ENCODE peak calls at places on chromosomes 1 and 21, in four cellular contexts. K, S, V and P are unnamed samples. For H3K36me3, the result is how much of the 10 kb centered on the place peaks cover.

GRCh38 chr21:31755027-31755426 is 23.1 kb upstream of the SCAF4 start:
- DNase-seq in K (no peak), S (no peak), V (no peak), P (no peak)

GRCh38 chr21:38277501-38278111 is 20.8 kb downstream of the KCNJ15 start:
- DNase-seq in K (peak), S (no peak), V (no peak), P (peak)

GRCh38 chr1:18217398-18218043 is 109.9 kb downstream of the IGSF21 start:
- DNase-seq in K (peak), S (no peak), V (no peak), P (no peak)

GRCh38 chr1:151255381-151255780 is 847 bp downstream of the PSMD4 start:
- DNase-seq in K (peak), S (no peak), V (no peak), P (peak)

GRCh38 chr1:24893431-24893830 is 36.6 kb downstream of the RUNX3 start:
- DNase-seq in K (no peak), S (no peak), V (peak), P (no peak)

GRCh38 chr1:143720087-143721023 is 251.4 kb downstream of the FAM72C start:
- DNase-seq in K (no peak), S (no peak), V (no peak), P (peak)

GRCh38 chr1:116356673-116357072 is 16.4 kb upstream of the ATP1A1 start:
- DNase-seq in K (peak), S (no peak), V (no peak), P (no peak)

GRCh38 chr1:59085101-59085500 is 211.8 kb upstream of the FGGY start:
- DNase-seq in K (no peak), S (no peak), V (no peak), P (no peak)

GRCh38 chr1:12617511-12617900 is 504 bp downstream of the DHRS3 start:
- DNase-seq in K (peak), S (no peak), V (no peak), P (peak)

GRCh38 chr1:3863231-3863935 is 6.1 kb downstream of the DFFB start:
- DNase-seq in K (no peak), S (no peak), V (no peak), P (no peak)

GRCh38 chr21:35616090-35616489 is 444.2 kb downstream of the SETD4 start:
- DNase-seq in K (peak), S (no peak), V (no peak), P (peak)

GRCh38 chr1:151739590-151740355 is 18.5 kb downstream of the RIIAD1 start:
- DNase-seq in K (peak), S (no peak), V (no peak), P (peak)

GRCh38 chr1:26999440-26999987 is 6.0 kb downstream of the TRNP1 start:
- DNase-seq in K (peak), S (peak), V (peak), P (peak)

GRCh38 chr1:56387071-56387747 is 192.2 kb downstream of the PLPP3 start:
- DNase-seq in K (peak), S (no peak), V (no peak), P (peak)

GRCh38 chr1:93692001-93692400 is 10.4 kb upstream of the BCAR3 start:
- DNase-seq in K (no peak), S (no peak), V (no peak), P (no peak)

GRCh38 chr1:213448360-213448759 is 397.3 kb downstream of the RPS6KC1 start:
- DNase-seq in K (no peak), S (no peak), V (no peak), P (no peak)

GRCh38 chr1:87325982-87326738 is 2.5 kb upstream of the LMO4 start:
- DNase-seq in K (peak), S (no peak), V (no peak), P (peak)

GRCh38 chr1:203720253-203720652 is 44.7 kb upstream of the LAX1 start:
- DNase-seq in K (no peak), S (no peak), V (no peak), P (no peak)

GRCh38 chr1:153697873-153698647 is 19.6 kb downstream of the NPR1 start:
- DNase-seq in K (no peak), S (peak), V (peak), P (no peak)

GRCh38 chr21:45624356-45624854 is 19.1 kb upstream of the PCBP3 start:
- DNase-seq in K (no peak), S (no peak), V (peak), P (no peak)

GRCh38 chr1:3773572-3774502 is 1.3 kb downstream of the SMIM1 start:
- DNase-seq in K (no peak), S (no peak), V (no peak), P (no peak)

GRCh38 chr1:245326396-245326795 is 171.6 kb downstream of the KIF26B start:
- DNase-seq in K (no peak), S (no peak), V (no peak), P (no peak)
- H3K36me3 ChIP-seq in K (under half), S (under half), V (under half), P (under half)

DNA sequence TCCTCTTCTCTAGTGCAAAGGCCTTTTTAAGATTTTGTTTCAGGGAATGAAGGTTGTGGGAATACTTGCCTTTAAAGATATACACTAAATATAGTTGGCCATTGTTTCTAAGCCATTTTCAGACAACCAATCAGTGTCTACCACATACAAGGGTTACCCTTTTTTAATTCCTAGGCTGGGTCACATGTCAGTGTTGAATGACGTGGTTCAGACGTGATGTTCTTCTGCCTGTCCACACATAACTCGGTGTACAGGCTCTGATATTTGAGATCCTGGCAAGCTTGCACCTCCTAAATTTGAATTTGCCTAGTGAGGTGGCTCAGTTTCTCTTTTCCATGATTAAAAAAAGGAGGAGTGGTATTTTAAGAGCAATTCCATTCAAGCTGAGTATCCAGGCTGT is 38.8 kb downstream of the DTL start:
- DNase-seq in K (no peak), S (no peak), V (no peak), P (no peak)
- H3K36me3 ChIP-seq in K (under half), S (under half), V (under half), P (under half)

GRCh38 chr1:43666608-43667007 is 16.7 kb downstream of the KDM4A start:
- DNase-seq in K (peak), S (no peak), V (no peak), P (peak)
- H3K36me3 ChIP-seq in K (under half), S (under half), V (half or more), P (under half)

DNA sequence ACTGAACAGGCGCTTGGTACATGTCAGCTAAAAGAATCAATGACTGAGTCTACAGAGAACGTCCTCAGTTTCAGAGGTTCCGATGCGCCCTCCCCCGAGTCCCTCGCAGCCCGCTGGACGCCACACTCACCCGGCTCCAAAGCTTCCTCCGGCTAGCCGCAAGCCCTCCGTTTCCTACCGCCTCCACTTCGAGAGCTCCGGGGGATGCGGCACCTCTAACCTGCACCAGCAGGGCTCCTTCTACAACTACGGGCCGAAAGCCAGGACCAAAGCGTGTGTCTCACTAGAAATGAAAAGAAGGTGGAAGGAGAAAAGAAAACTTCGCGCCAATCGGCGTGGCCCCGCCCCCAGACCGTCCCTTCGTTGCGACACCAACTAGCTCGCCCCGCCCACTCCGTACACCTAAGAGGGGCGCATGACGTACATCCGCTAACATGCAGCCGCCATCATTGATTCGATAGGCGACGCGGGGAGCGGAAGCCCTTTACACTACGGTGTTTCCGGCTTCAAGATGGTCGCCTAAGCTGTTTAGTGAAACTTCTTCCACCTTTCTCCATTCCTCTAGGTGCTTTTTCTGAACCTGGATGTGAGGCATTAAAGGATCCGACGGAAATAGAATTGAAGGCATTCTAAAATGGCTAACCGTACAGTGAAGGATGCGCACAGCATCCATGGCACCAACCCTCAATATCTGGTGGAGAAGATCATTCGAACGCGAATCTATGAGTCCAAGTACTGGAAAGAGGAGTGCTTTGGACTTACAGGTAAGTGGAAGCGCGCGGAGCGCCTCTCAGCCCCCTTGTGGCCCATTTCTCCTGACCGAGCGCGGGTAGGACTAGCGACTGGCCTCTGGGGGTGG is at the start of the genes ORC1 and PRPF38A:
- DNase-seq in K (peak), S (peak), V (peak), P (peak)
- H3K36me3 ChIP-seq in K (under half), S (under half), V (under half), P (under half)

GRCh38 chr1:71351438-71351837 is 270.6 kb upstream of the ZRANB2 start:
- DNase-seq in K (peak), S (no peak), V (no peak), P (peak)
- H3K36me3 ChIP-seq in K (under half), S (under half), V (under half), P (under half)

GRCh38 chr1:206589206-206589605 is 23.1 kb downstream of the EIF2D start:
- DNase-seq in K (peak), S (peak), V (no peak), P (peak)
- H3K36me3 ChIP-seq in K (under half), S (under half), V (half or more), P (under half)

GRCh38 chr1:20403423-20404145 is 82.4 kb downstream of the CAMK2N1 start:
- DNase-seq in K (no peak), S (no peak), V (peak), P (no peak)

GRCh38 chr1:20399606-20400180 is 86.3 kb downstream of the CAMK2N1 start:
- DNase-seq in K (no peak), S (no peak), V (no peak), P (no peak)

GRCh38 chr1:20402585-20403422 is 83.2 kb downstream of the CAMK2N1 start:
- DNase-seq in K (no peak), S (no peak), V (no peak), P (no peak)

GRCh38 chr1:20400341-20401177 is 85.5 kb downstream of the CAMK2N1 start:
- DNase-seq in K (no peak), S (no peak), V (no peak), P (no peak)

GRCh38 chr1:20401405-20402010 is 84.5 kb downstream of the CAMK2N1 start:
- DNase-seq in K (no peak), S (no peak), V (no peak), P (no peak)
- H3K36me3 ChIP-seq in K (under half), S (under half), V (under half), P (under half)

GRCh38 chr1:212062832-212063438 is 27.4 kb downstream of the DTL start:
- DNase-seq in K (peak), S (no peak), V (no peak), P (peak)
- H3K36me3 ChIP-seq in K (under half), S (under half), V (under half), P (under half)

GRCh38 chr1:156467906-156468305 is 32.7 kb downstream of the MEF2D start:
- DNase-seq in K (no peak), S (no peak), V (no peak), P (no peak)
- H3K36me3 ChIP-seq in K (under half), S (under half), V (half or more), P (under half)